ENCODE peak calls at places on chromosomes 16 and 17, in eight cellular contexts. Q is heart left ventricle, E is ascending aorta, R is psoas muscle, N is dorsolateral prefrontal cortex, A is osteoblast, G is astrocyte of the spinal cord, L is A549. J is an unnamed sample.

GRCh38 chr17:43710101-43710500 is 48.4 kb upstream of the MEOX1 start:
- DNase-seq in Q (no peak), E (no peak), R (no peak), N (no peak), A (peak), G (no peak), L (no peak), J (no peak)

GRCh38 chr17:76027159-76027839 is at the start of gene EVPL:
- DNase-seq in Q (no peak), E (no peak), R (no peak), N (no peak), A (peak), G (no peak), L (peak), J (no peak)

GRCh38 chr16:996672-997071 is 15.1 kb downstream of the SOX8 start:
- DNase-seq in Q (no peak), E (no peak), R (no peak), N (no peak), A (no peak), G (no peak), L (no peak), J (no peak)

GRCh38 chr16:4972938-4973587 is 14.9 kb downstream of the SEC14L5 start:
- DNase-seq in Q (no peak), E (no peak), R (no peak), N (peak), A (no peak), G (no peak), L (no peak), J (no peak)

GRCh38 chr17:4436381-4436780 is 2.6 kb downstream of the SPNS3 start:
- DNase-seq in Q (no peak), E (no peak), R (no peak), N (no peak), A (no peak), G (no peak), L (no peak), J (no peak)

GRCh38 chr17:48818361-48818841 is 1.4 kb upstream of the TTLL6 start:
- DNase-seq in Q (no peak), E (no peak), R (no peak), N (no peak), A (no peak), G (no peak), L (no peak), J (no peak)

GRCh38 chr17:45011767-45012166 is 39.7 kb downstream of the DCAKD start:
- DNase-seq in Q (no peak), E (no peak), R (no peak), N (no peak), A (no peak), G (no peak), L (no peak), J (no peak)

GRCh38 chr17:45719335-45720071 is 64.6 kb upstream of the CRHR1 start:
- DNase-seq in Q (no peak), E (no peak), R (no peak), N (peak), A (peak), G (peak), L (peak), J (peak)

GRCh38 chr17:82113941-82114340 is 15.9 kb upstream of the FASN start:
- DNase-seq in Q (no peak), E (no peak), R (no peak), N (no peak), A (peak), G (no peak), L (no peak), J (no peak)

GRCh38 chr17:34098712-34099111 is 156.4 kb upstream of the CCL2 start:
- DNase-seq in Q (no peak), E (no peak), R (no peak), N (no peak), A (no peak), G (no peak), L (no peak), J (peak)

GRCh38 chr17:81666092-81666341 is 388 bp downstream of the OXLD1 start:
- DNase-seq in Q (no peak), E (no peak), R (no peak), N (no peak), A (peak), G (peak), L (no peak), J (no peak)

GRCh38 chr17:38750312-38751121 is 2.0 kb upstream of the PSMB3 start:
- DNase-seq in Q (peak), E (no peak), R (no peak), N (no peak), A (no peak), G (no peak), L (no peak), J (no peak)

GRCh38 chr16:3919413-3919812 is 38.9 kb upstream of the CREBBP start:
- DNase-seq in Q (no peak), E (no peak), R (no peak), N (no peak), A (no peak), G (no peak), L (no peak), J (no peak)

GRCh38 chr16:85421338-85422123 is 191.6 kb upstream of the GSE1 start:
- DNase-seq in Q (no peak), E (no peak), R (no peak), N (no peak), A (no peak), G (no peak), L (no peak), J (no peak)

GRCh38 chr16:13594798-13595197 is 325.2 kb upstream of the ERCC4 start:
- DNase-seq in Q (no peak), E (no peak), R (no peak), N (no peak), A (no peak), G (no peak), L (no peak), J (no peak)

GRCh38 chr17:4541041-4541327 is 14.2 kb downstream of the MYBBP1A start:
- DNase-seq in Q (no peak), E (no peak), R (peak), N (no peak), A (no peak), G (no peak), L (no peak), J (no peak)

GRCh38 chr16:77500286-77500598 is 65.4 kb upstream of the ADAMTS18 start:
- DNase-seq in Q (no peak), E (no peak), R (no peak), N (no peak), A (no peak), G (no peak), L (no peak), J (no peak)

GRCh38 chr16:1548727-1549126 is 15.3 kb downstream of the TMEM204 start:
- DNase-seq in Q (no peak), E (no peak), R (no peak), N (no peak), A (no peak), G (no peak), L (no peak), J (no peak)

GRCh38 chr16:6035161-6035560 is 937.6 kb upstream of the EEF2KMT start:
- DNase-seq in Q (no peak), E (no peak), R (no peak), N (no peak), A (no peak), G (no peak), L (no peak), J (no peak)

GRCh38 chr17:50558581-50558954 is 1.9 kb upstream of the CACNA1G start:
- DNase-seq in Q (no peak), E (no peak), R (no peak), N (no peak), A (no peak), G (no peak), L (no peak), J (no peak)

GRCh38 chr17:3026125-3026855 is 37.1 kb downstream of the OR1D5 start:
- DNase-seq in Q (no peak), E (no peak), R (no peak), N (no peak), A (no peak), G (no peak), L (no peak), J (no peak)

GRCh38 chr16:15879255-15879804 is 9.1 kb downstream of the CEP20 start:
- DNase-seq in Q (no peak), E (no peak), R (no peak), N (no peak), A (peak), G (peak), L (peak), J (peak)

GRCh38 chr17:1224330-1224729 is 44.5 kb upstream of the ABR start:
- DNase-seq in Q (no peak), E (no peak), R (no peak), N (no peak), A (no peak), G (no peak), L (no peak), J (no peak)

GRCh38 chr16:84312783-84313382 is 18.2 kb downstream of the WFDC1 start:
- DNase-seq in Q (no peak), E (no peak), R (no peak), N (no peak), A (no peak), G (no peak), L (no peak), J (no peak)
- TF ChIP-seq CTCF in Q (no peak), E (no peak), R (no peak), N (no peak), A (no peak), G (no peak), L (no peak), J (no peak)

GRCh38 chr17:40553694-40554534 is 11.4 kb downstream of the CCR7 start:
- DNase-seq in Q (peak), E (no peak), R (peak), N (peak), A (peak), G (peak), L (no peak), J (peak)
- H3K4me3 ChIP-seq in Q (peak), E (peak), R (peak), N (no peak), A (no peak), G (no peak), L (no peak), J (no peak)

GRCh38 chr17:17269926-17270773 is 10.9 kb downstream of the COPS3 start:
- DNase-seq in Q (no peak), E (no peak), R (no peak), N (no peak), A (no peak), G (no peak), L (no peak), J (peak)
- TF ChIP-seq CTCF in Q (no peak), E (no peak), R (no peak), N (no peak), A (peak), G (peak), L (peak), J (peak)

GRCh38 chr17:31588512-31588911 is 197.0 kb downstream of the RAB11FIP4 start:
- DNase-seq in Q (no peak), E (no peak), R (no peak), N (no peak), A (no peak), G (no peak), L (no peak), J (no peak)

GRCh38 chr17:31586946-31587345 is 195.5 kb downstream of the RAB11FIP4 start:
- DNase-seq in Q (no peak), E (no peak), R (no peak), N (no peak), A (peak), G (no peak), L (no peak), J (peak)

GRCh38 chr17:31585280-31585630 is 193.8 kb downstream of the RAB11FIP4 start:
- DNase-seq in Q (no peak), E (no peak), R (no peak), N (no peak), A (no peak), G (no peak), L (no peak), J (no peak)

GRCh38 chr17:31587462-31587861 is 196.0 kb downstream of the RAB11FIP4 start:
- DNase-seq in Q (no peak), E (no peak), R (no peak), N (no peak), A (no peak), G (no peak), L (no peak), J (no peak)

DNA sequence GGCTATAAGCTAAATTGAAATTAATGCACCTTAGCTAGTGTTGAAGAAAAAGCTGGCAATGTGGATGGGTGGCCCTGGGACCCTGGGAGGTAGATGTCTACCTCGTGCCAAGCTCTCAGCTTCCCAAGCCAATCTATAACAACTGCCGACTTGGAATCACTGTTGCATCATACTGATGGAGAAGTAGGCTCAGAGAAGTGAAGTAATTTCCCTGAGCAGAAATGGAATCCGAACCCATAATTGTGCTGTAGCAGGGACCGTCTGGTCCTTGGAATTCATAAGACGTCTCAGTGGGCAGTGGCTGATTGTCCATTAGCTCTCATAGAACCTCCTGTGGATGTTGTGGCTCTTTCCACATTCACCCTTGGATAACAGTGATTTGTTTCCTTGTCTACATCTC is 196.6 kb downstream of the RAB11FIP4 start:
- DNase-seq in Q (no peak), E (no peak), R (no peak), N (no peak), A (no peak), G (no peak), L (no peak), J (no peak)
- H3K4me3 ChIP-seq in Q (no peak), E (no peak), R (no peak), N (no peak), A (no peak), G (no peak), L (no peak), J (no peak)

GRCh38 chr17:58127846-58128245 is 20.3 kb upstream of the OR4D1 start:
- DNase-seq in Q (no peak), E (no peak), R (no peak), N (no peak), A (no peak), G (no peak), L (no peak), J (no peak)

GRCh38 chr17:58119491-58119890 is 28.7 kb upstream of the OR4D1 start:
- DNase-seq in Q (no peak), E (no peak), R (no peak), N (no peak), A (no peak), G (no peak), L (no peak), J (no peak)

GRCh38 chr17:58120195-58120822 is 27.9 kb upstream of the OR4D1 start:
- DNase-seq in Q (no peak), E (no peak), R (no peak), N (no peak), A (no peak), G (peak), L (no peak), J (peak)

GRCh38 chr17:58117382-58117781 is 30.8 kb upstream of the OR4D1 start:
- DNase-seq in Q (no peak), E (no peak), R (no peak), N (no peak), A (no peak), G (no peak), L (no peak), J (no peak)

DNA sequence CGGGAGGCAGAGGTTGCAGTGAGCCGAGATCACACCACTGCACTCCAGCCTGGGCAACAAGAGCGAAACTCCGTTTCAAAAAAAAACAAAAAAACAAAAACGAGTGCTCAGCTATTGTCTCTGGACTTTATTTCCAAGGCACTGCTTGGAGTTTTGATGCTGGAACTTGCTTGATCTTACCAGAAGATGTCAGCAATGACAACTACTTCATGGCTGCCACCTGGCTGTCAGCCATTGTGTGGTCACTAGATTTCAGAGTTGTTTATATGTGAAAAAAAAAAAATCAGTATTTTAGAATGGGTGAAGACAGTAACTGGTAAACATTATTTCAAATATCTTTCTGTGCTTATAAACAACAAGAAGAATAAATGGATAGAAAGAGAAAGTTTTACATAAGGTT is 26.3 kb upstream of the OR4D1 start:
- DNase-seq in Q (no peak), E (no peak), R (no peak), N (peak), A (peak), G (peak), L (peak), J (peak)
- TF ChIP-seq CTCF in Q (peak), E (no peak), R (no peak), N (peak), A (peak), G (peak), L (peak), J (peak)